ENCODE peak calls at places on chromosomes 12 and 14, in nine cellular contexts. L is HTR-8/SVneo; A is DMS153; G is stimulated activated CD4-positive, alpha-beta T cell treated with anti-CD3 and anti-CD28 coated beads, Interleukin-4, amount 100 ng/mL, for 48 hours; K is effector memory CD8-positive, alpha-beta T cell; V is EL; W is activated CD4-positive, alpha-beta T cell treated with anti-CD3 and anti-CD28 coated beads for 48 hours; Q is NCI-H1105; E is HT1080. P is an unnamed sample.

GRCh38 chr14:60734465-60735242 is at the start of gene MNAT1:
- DNase-seq in V (peak), E (peak), A (peak), W (peak), Q (peak), L (peak), K (peak), G (peak), P (peak)

GRCh38 chr12:105204916-105205315 is 31.1 kb downstream of the APPL2 start:
- DNase-seq in K (no peak), E (peak), W (peak), G (peak), Q (no peak), V (peak), L (no peak), A (no peak), P (peak)

GRCh38 chr12:65891987-65892481 is 67.8 kb downstream of the HMGA2 start:
- DNase-seq in L (peak), V (peak), Q (no peak), G (no peak), W (no peak), E (peak), A (no peak), K (no peak), P (peak)

GRCh38 chr12:569803-570236 is 93.4 kb downstream of the NINJ2 start:
- DNase-seq in Q (peak), A (peak), V (peak), W (peak), E (peak), L (peak), G (peak), K (peak), P (peak)

GRCh38 chr12:88334271-88334670 is 192.2 kb downstream of the TMTC3 start:
- DNase-seq in V (no peak), Q (no peak), G (no peak), K (no peak), E (peak), A (no peak), L (peak), W (peak), P (no peak)

GRCh38 chr14:101673873-101674272 is 87.6 kb upstream of the PPP2R5C start:
- DNase-seq in V (no peak), K (no peak), G (no peak), A (no peak), E (no peak), Q (no peak), L (no peak), W (no peak), P (no peak)

GRCh38 chr12:66662179-66662578 is 16.7 kb downstream of the GRIP1 start:
- DNase-seq in V (no peak), E (no peak), W (no peak), G (no peak), K (no peak), L (no peak), A (no peak), Q (no peak), P (no peak)

GRCh38 chr12:26633591-26634210 is 199.3 kb downstream of the ITPR2 start:
- DNase-seq in W (no peak), K (no peak), V (peak), E (no peak), G (no peak), L (no peak), A (no peak), Q (no peak), P (peak)

GRCh38 chr12:12979731-12980259 is 20.3 kb downstream of the HEBP1 start:
- DNase-seq in E (peak), K (no peak), G (no peak), W (no peak), Q (no peak), V (peak), L (peak), A (no peak), P (peak)

GRCh38 chr12:96452271-96452922 is 37.0 kb upstream of the CFAP54 start:
- DNase-seq in E (no peak), L (no peak), K (no peak), W (no peak), A (no peak), Q (no peak), G (no peak), V (no peak), P (no peak)

GRCh38 chr14:95322646-95323045 is 2.9 kb upstream of the CLMN start:
- DNase-seq in V (no peak), L (no peak), K (no peak), G (no peak), E (no peak), W (no peak), Q (no peak), A (no peak), P (no peak)

GRCh38 chr14:68364823-68365222 is 428.0 kb downstream of the ZFP36L1 start:
- DNase-seq in V (no peak), L (peak), G (no peak), E (no peak), W (no peak), K (no peak), Q (no peak), A (no peak), P (no peak)

GRCh38 chr12:14213542-14213941 is 151.9 kb upstream of the ATF7IP start:
- DNase-seq in V (peak), A (no peak), E (no peak), L (no peak), G (no peak), Q (no peak), W (no peak), K (no peak), P (peak)

GRCh38 chr14:79325071-79325470 is 886.2 kb downstream of the DIO2 start:
- DNase-seq in E (no peak), L (no peak), G (no peak), V (peak), W (no peak), K (no peak), Q (peak), A (peak), P (no peak)

P was measured in AG20443.